ENCODE peak calls at places on chromosomes 6 and 20, in eight cellular contexts. One of them, this sample, is unnamed.

GRCh38 chr6:167730441-167730840 is 96.3 kb upstream of the AFDN start:
- DNase-seq in kidney epithelial cell: no peak
- DNase-seq in psoas muscle: no peak
- DNase-seq in fibroblast of the aortic adventitia: no peak
- DNase-seq in naive thymus-derived CD4-positive, alpha-beta T cell: no peak
- DNase-seq in lower lobe of right lung: no peak
- DNase-seq in GM12865: no peak
- DNase-seq in fibroblast of lung: no peak
- DNase-seq in this sample: no peak

GRCh38 chr20:45419188-45420091 is 3.5 kb downstream of the PIGT start:
- DNase-seq in kidney epithelial cell: peak; percentile 85
- DNase-seq in psoas muscle: peak; percentile 63
- DNase-seq in fibroblast of the aortic adventitia: peak; percentile 99
- DNase-seq in naive thymus-derived CD4-positive, alpha-beta T cell: no peak
- DNase-seq in lower lobe of right lung: no peak
- DNase-seq in GM12865: peak; percentile 82
- DNase-seq in fibroblast of lung: peak; percentile 89
- DNase-seq in this sample: peak; percentile 92

GRCh38 chr20:5150226-5151076 is 23.6 kb downstream of the CDS2 start:
- DNase-seq in kidney epithelial cell: no peak
- DNase-seq in psoas muscle: peak; percentile 25
- DNase-seq in fibroblast of the aortic adventitia: peak; percentile 48
- DNase-seq in naive thymus-derived CD4-positive, alpha-beta T cell: no peak
- DNase-seq in lower lobe of right lung: no peak
- DNase-seq in GM12865: no peak
- DNase-seq in fibroblast of lung: peak; percentile 37
- DNase-seq in this sample: peak; percentile 60

GRCh38 chr6:139763468-139764214 is 389.2 kb upstream of the CITED2 start:
- DNase-seq in kidney epithelial cell: no peak
- DNase-seq in psoas muscle: no peak
- DNase-seq in fibroblast of the aortic adventitia: no peak
- DNase-seq in naive thymus-derived CD4-positive, alpha-beta T cell: no peak
- DNase-seq in lower lobe of right lung: no peak
- DNase-seq in GM12865: no peak
- DNase-seq in fibroblast of lung: peak; percentile 40
- DNase-seq in this sample: no peak

GRCh38 chr20:40489886-40490285 is 199.2 kb downstream of the MAFB start:
- DNase-seq in kidney epithelial cell: peak; percentile 58
- DNase-seq in psoas muscle: no peak
- DNase-seq in fibroblast of the aortic adventitia: peak; percentile 30
- DNase-seq in naive thymus-derived CD4-positive, alpha-beta T cell: no peak
- DNase-seq in lower lobe of right lung: no peak
- DNase-seq in GM12865: no peak
- DNase-seq in fibroblast of lung: no peak
- DNase-seq in this sample: peak; percentile 36

GRCh38 chr20:41135187-41135887 is 2.0 kb upstream of the PLCG1 start:
- DNase-seq in kidney epithelial cell: no peak
- DNase-seq in psoas muscle: no peak
- DNase-seq in fibroblast of the aortic adventitia: no peak
- DNase-seq in naive thymus-derived CD4-positive, alpha-beta T cell: peak; percentile 65
- DNase-seq in lower lobe of right lung: peak; percentile 60
- DNase-seq in GM12865: peak; percentile 71
- DNase-seq in fibroblast of lung: no peak
- DNase-seq in this sample: no peak

GRCh38 chr20:1119128-1119505 is 715 bp downstream of the PSMF1 start:
- DNase-seq in kidney epithelial cell: no peak
- DNase-seq in psoas muscle: no peak
- DNase-seq in fibroblast of the aortic adventitia: no peak
- DNase-seq in naive thymus-derived CD4-positive, alpha-beta T cell: no peak
- DNase-seq in lower lobe of right lung: no peak
- DNase-seq in GM12865: no peak
- DNase-seq in fibroblast of lung: no peak
- DNase-seq in this sample: no peak

GRCh38 chr20:52983726-52984450 is 11.7 kb downstream of the TSHZ2 start:
- DNase-seq in kidney epithelial cell: no peak
- DNase-seq in psoas muscle: no peak
- DNase-seq in fibroblast of the aortic adventitia: no peak
- DNase-seq in naive thymus-derived CD4-positive, alpha-beta T cell: no peak
- DNase-seq in lower lobe of right lung: no peak
- DNase-seq in GM12865: no peak
- DNase-seq in fibroblast of lung: no peak
- DNase-seq in this sample: no peak

GRCh38 chr20:45336530-45337366 is 11.5 kb downstream of the SDC4 start:
- DNase-seq in kidney epithelial cell: peak; percentile 82
- DNase-seq in psoas muscle: peak; percentile 73
- DNase-seq in fibroblast of the aortic adventitia: peak; percentile 84
- DNase-seq in naive thymus-derived CD4-positive, alpha-beta T cell: no peak
- DNase-seq in lower lobe of right lung: no peak
- DNase-seq in GM12865: no peak
- DNase-seq in fibroblast of lung: peak; percentile 70
- DNase-seq in this sample: no peak

GRCh38 chr6:139117734-139118133 is 17.1 kb upstream of the HECA start:
- DNase-seq in kidney epithelial cell: no peak
- DNase-seq in psoas muscle: no peak
- DNase-seq in fibroblast of the aortic adventitia: no peak
- DNase-seq in naive thymus-derived CD4-positive, alpha-beta T cell: no peak
- DNase-seq in lower lobe of right lung: no peak
- DNase-seq in GM12865: no peak
- DNase-seq in fibroblast of lung: no peak
- DNase-seq in this sample: no peak

GRCh38 chr6:149686230-149686629 is 31.7 kb downstream of the LATS1 start:
- DNase-seq in kidney epithelial cell: no peak
- DNase-seq in psoas muscle: no peak
- DNase-seq in fibroblast of the aortic adventitia: no peak
- DNase-seq in naive thymus-derived CD4-positive, alpha-beta T cell: no peak
- DNase-seq in lower lobe of right lung: no peak
- DNase-seq in GM12865: no peak
- DNase-seq in fibroblast of lung: no peak
- DNase-seq in this sample: no peak

GRCh38 chr6:18177566-18177965 is 22.3 kb downstream of the KDM1B start:
- DNase-seq in kidney epithelial cell: no peak
- DNase-seq in psoas muscle: no peak
- DNase-seq in fibroblast of the aortic adventitia: no peak
- DNase-seq in naive thymus-derived CD4-positive, alpha-beta T cell: no peak
- DNase-seq in lower lobe of right lung: no peak
- DNase-seq in GM12865: no peak
- DNase-seq in fibroblast of lung: no peak
- DNase-seq in this sample: no peak

GRCh38 chr6:127115032-127115661 is 3.3 kb upstream of the RSPO3 start:
- DNase-seq in kidney epithelial cell: no peak
- DNase-seq in psoas muscle: no peak
- DNase-seq in fibroblast of the aortic adventitia: peak; percentile 31
- DNase-seq in naive thymus-derived CD4-positive, alpha-beta T cell: no peak
- DNase-seq in lower lobe of right lung: no peak
- DNase-seq in GM12865: no peak
- DNase-seq in fibroblast of lung: no peak
- DNase-seq in this sample: no peak

GRCh38 chr6:79718509-79719247 is 87.5 kb downstream of the SH3BGRL2 start:
- DNase-seq in kidney epithelial cell: no peak
- DNase-seq in psoas muscle: no peak
- DNase-seq in fibroblast of the aortic adventitia: peak; percentile 66
- DNase-seq in naive thymus-derived CD4-positive, alpha-beta T cell: no peak
- DNase-seq in lower lobe of right lung: no peak
- DNase-seq in GM12865: peak; percentile 24
- DNase-seq in fibroblast of lung: peak; percentile 27
- DNase-seq in this sample: no peak

GRCh38 chr6:134821397-134821796 is 128.5 kb downstream of the ALDH8A1 start:
- DNase-seq in kidney epithelial cell: no peak
- DNase-seq in psoas muscle: no peak
- DNase-seq in fibroblast of the aortic adventitia: no peak
- DNase-seq in naive thymus-derived CD4-positive, alpha-beta T cell: no peak
- DNase-seq in lower lobe of right lung: no peak
- DNase-seq in GM12865: no peak
- DNase-seq in fibroblast of lung: no peak
- DNase-seq in this sample: no peak
- H3K4me3 ChIP-seq in kidney epithelial cell: no peak overlapping the region
- H3K4me3 ChIP-seq in psoas muscle: no peak overlapping the region
- H3K4me3 ChIP-seq in fibroblast of the aortic adventitia: no peak overlapping the region
- H3K4me3 ChIP-seq in naive thymus-derived CD4-positive, alpha-beta T cell: no peak overlapping the region
- H3K4me3 ChIP-seq in lower lobe of right lung: no peak overlapping the region
- H3K4me3 ChIP-seq in GM12865: no peak overlapping the region
- H3K4me3 ChIP-seq in fibroblast of lung: no peak overlapping the region
- H3K4me3 ChIP-seq in this sample: no peak overlapping the region

DNA sequence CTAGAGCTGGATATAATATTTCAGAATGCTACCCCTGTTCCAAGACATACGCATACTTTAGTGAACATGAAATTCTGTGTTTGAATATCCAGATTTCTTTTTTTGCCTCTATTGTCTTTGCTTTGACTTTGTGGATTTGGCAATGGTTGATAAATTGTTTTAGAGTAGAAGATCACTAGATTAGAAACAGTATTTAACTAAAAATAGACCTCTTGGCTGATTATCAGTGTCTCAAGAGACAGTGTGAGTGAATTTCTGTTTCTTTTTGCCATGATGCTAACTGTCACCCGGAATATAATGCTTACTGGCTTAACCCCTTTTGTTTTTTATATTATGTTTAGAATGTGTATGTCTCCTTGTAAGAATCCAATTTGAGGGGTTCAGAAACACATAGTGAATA is 102.5 kb downstream of the PLCB1 start:
- DNase-seq in kidney epithelial cell: no peak
- DNase-seq in psoas muscle: no peak
- DNase-seq in fibroblast of the aortic adventitia: peak; percentile 81
- DNase-seq in naive thymus-derived CD4-positive, alpha-beta T cell: no peak
- DNase-seq in lower lobe of right lung: no peak
- DNase-seq in GM12865: no peak
- DNase-seq in fibroblast of lung: no peak
- DNase-seq in this sample: no peak
- H3K4me3 ChIP-seq in kidney epithelial cell: no peak overlapping the region
- H3K4me3 ChIP-seq in psoas muscle: peak overlapping the region; percentile 5
- H3K4me3 ChIP-seq in fibroblast of the aortic adventitia: no peak overlapping the region
- H3K4me3 ChIP-seq in naive thymus-derived CD4-positive, alpha-beta T cell: no peak overlapping the region
- H3K4me3 ChIP-seq in lower lobe of right lung: no peak overlapping the region
- H3K4me3 ChIP-seq in GM12865: no peak overlapping the region
- H3K4me3 ChIP-seq in fibroblast of lung: no peak overlapping the region
- H3K4me3 ChIP-seq in this sample: no peak overlapping the region

DNA sequence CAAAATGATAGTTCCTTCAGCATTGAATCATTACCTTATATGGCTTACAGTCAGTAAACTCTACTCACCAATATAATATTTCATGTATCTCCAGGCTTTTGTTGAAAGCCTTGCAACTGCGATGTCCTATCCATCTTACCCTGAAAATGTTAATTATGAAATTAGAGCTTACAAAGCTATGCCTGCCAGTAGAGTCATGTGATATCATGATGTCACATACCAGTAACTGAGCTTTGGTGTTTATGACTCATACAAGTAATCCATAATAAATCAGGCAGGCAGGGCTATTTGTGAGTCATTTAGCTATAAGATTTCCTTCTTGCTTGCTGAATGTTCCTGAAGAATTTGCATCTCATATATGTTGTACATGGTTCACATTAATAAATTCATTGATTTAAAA is 44.9 kb upstream of the FAM83B start:
- DNase-seq in kidney epithelial cell: peak; percentile 71
- DNase-seq in psoas muscle: no peak
- DNase-seq in fibroblast of the aortic adventitia: peak; percentile 28
- DNase-seq in naive thymus-derived CD4-positive, alpha-beta T cell: no peak
- DNase-seq in lower lobe of right lung: no peak
- DNase-seq in GM12865: no peak
- DNase-seq in fibroblast of lung: peak; percentile 96
- DNase-seq in this sample: peak; percentile 67
- H3K4me3 ChIP-seq in kidney epithelial cell: no peak overlapping the region
- H3K4me3 ChIP-seq in psoas muscle: peak overlapping the region; percentile 52
- H3K4me3 ChIP-seq in fibroblast of the aortic adventitia: no peak overlapping the region
- H3K4me3 ChIP-seq in naive thymus-derived CD4-positive, alpha-beta T cell: no peak overlapping the region
- H3K4me3 ChIP-seq in lower lobe of right lung: no peak overlapping the region
- H3K4me3 ChIP-seq in GM12865: no peak overlapping the region
- H3K4me3 ChIP-seq in fibroblast of lung: no peak overlapping the region
- H3K4me3 ChIP-seq in this sample: no peak overlapping the region

GRCh38 chr6:106125925-106126435 is 39.8 kb downstream of the PRDM1 start:
- DNase-seq in kidney epithelial cell: no peak
- DNase-seq in psoas muscle: no peak
- DNase-seq in fibroblast of the aortic adventitia: no peak
- DNase-seq in naive thymus-derived CD4-positive, alpha-beta T cell: no peak
- DNase-seq in lower lobe of right lung: no peak
- DNase-seq in GM12865: peak; percentile 85
- DNase-seq in fibroblast of lung: no peak
- DNase-seq in this sample: no peak
- H3K4me3 ChIP-seq in kidney epithelial cell: no peak overlapping the region
- H3K4me3 ChIP-seq in psoas muscle: no peak overlapping the region
- H3K4me3 ChIP-seq in fibroblast of the aortic adventitia: no peak overlapping the region
- H3K4me3 ChIP-seq in naive thymus-derived CD4-positive, alpha-beta T cell: peak overlapping the region; percentile 19
- H3K4me3 ChIP-seq in lower lobe of right lung: no peak overlapping the region
- H3K4me3 ChIP-seq in GM12865: peak overlapping the region; percentile 39
- H3K4me3 ChIP-seq in fibroblast of lung: no peak overlapping the region
- H3K4me3 ChIP-seq in this sample: no peak overlapping the region

GRCh38 chr6:28947067-28947765 is 23.4 kb upstream of the TRIM27 start:
- DNase-seq in kidney epithelial cell: no peak
- DNase-seq in psoas muscle: no peak
- DNase-seq in fibroblast of the aortic adventitia: no peak
- DNase-seq in naive thymus-derived CD4-positive, alpha-beta T cell: no peak
- DNase-seq in lower lobe of right lung: no peak
- DNase-seq in GM12865: no peak
- DNase-seq in fibroblast of lung: no peak
- DNase-seq in this sample: no peak

GRCh38 chr6:28944412-28945006 is 20.7 kb upstream of the TRIM27 start:
- DNase-seq in kidney epithelial cell: no peak
- DNase-seq in psoas muscle: peak; percentile 33
- DNase-seq in fibroblast of the aortic adventitia: peak; percentile 91
- DNase-seq in naive thymus-derived CD4-positive, alpha-beta T cell: peak; percentile 84
- DNase-seq in lower lobe of right lung: no peak
- DNase-seq in GM12865: peak; percentile 87
- DNase-seq in fibroblast of lung: peak; percentile 89
- DNase-seq in this sample: no peak

GRCh38 chr6:28948782-28949486 is 25.1 kb upstream of the TRIM27 start:
- DNase-seq in kidney epithelial cell: no peak
- DNase-seq in psoas muscle: no peak
- DNase-seq in fibroblast of the aortic adventitia: no peak
- DNase-seq in naive thymus-derived CD4-positive, alpha-beta T cell: no peak
- DNase-seq in lower lobe of right lung: no peak
- DNase-seq in GM12865: no peak
- DNase-seq in fibroblast of lung: no peak
- DNase-seq in this sample: no peak

GRCh38 chr6:28945360-28945759 is 21.6 kb upstream of the TRIM27 start:
- DNase-seq in kidney epithelial cell: no peak
- DNase-seq in psoas muscle: no peak
- DNase-seq in fibroblast of the aortic adventitia: no peak
- DNase-seq in naive thymus-derived CD4-positive, alpha-beta T cell: no peak
- DNase-seq in lower lobe of right lung: no peak
- DNase-seq in GM12865: no peak
- DNase-seq in fibroblast of lung: no peak
- DNase-seq in this sample: no peak

GRCh38 chr6:28947831-28948270 is 24.1 kb upstream of the TRIM27 start:
- DNase-seq in kidney epithelial cell: no peak
- DNase-seq in psoas muscle: no peak
- DNase-seq in fibroblast of the aortic adventitia: no peak
- DNase-seq in naive thymus-derived CD4-positive, alpha-beta T cell: no peak
- DNase-seq in lower lobe of right lung: no peak
- DNase-seq in GM12865: no peak
- DNase-seq in fibroblast of lung: no peak
- DNase-seq in this sample: no peak
- H3K4me3 ChIP-seq in kidney epithelial cell: no peak overlapping the region
- H3K4me3 ChIP-seq in psoas muscle: no peak overlapping the region
- H3K4me3 ChIP-seq in fibroblast of the aortic adventitia: no peak overlapping the region
- H3K4me3 ChIP-seq in naive thymus-derived CD4-positive, alpha-beta T cell: no peak overlapping the region
- H3K4me3 ChIP-seq in lower lobe of right lung: no peak overlapping the region
- H3K4me3 ChIP-seq in GM12865: no peak overlapping the region
- H3K4me3 ChIP-seq in fibroblast of lung: no peak overlapping the region
- H3K4me3 ChIP-seq in this sample: no peak overlapping the region

This sample was measured in epithelial cell of proximal tubule.